ENCODE peak calls at places on chromosomes 7 and 10, in nine cellular contexts. One of them, this sample, is unnamed. For H3K9me3, the result is how much of the 10 kb centered on the place peaks cover.

GRCh38 chr7:94154858-94155257 is 150.7 kb upstream of the BET1 start:
- DNase-seq in naive thymus-derived CD4-positive, alpha-beta T cell: no peak
- DNase-seq in sigmoid colon: no peak
- DNase-seq in K562: no peak
- DNase-seq in effector memory CD4-positive, alpha-beta T cell: no peak
- DNase-seq in lower lobe of right lung: no peak
- DNase-seq in uterus: no peak
- DNase-seq in heart left ventricle: no peak
- DNase-seq in tibial artery: no peak
- DNase-seq in this sample: no peak

GRCh38 chr10:88382699-88383098 is 200.4 kb downstream of the RNLS start:
- DNase-seq in naive thymus-derived CD4-positive, alpha-beta T cell: no peak
- DNase-seq in sigmoid colon: no peak
- DNase-seq in K562: no peak
- DNase-seq in effector memory CD4-positive, alpha-beta T cell: no peak
- DNase-seq in lower lobe of right lung: no peak
- DNase-seq in uterus: no peak
- DNase-seq in heart left ventricle: no peak
- DNase-seq in tibial artery: no peak
- DNase-seq in this sample: no peak

GRCh38 chr10:98424308-98425254 is 9.6 kb upstream of the PYROXD2 start:
- DNase-seq in naive thymus-derived CD4-positive, alpha-beta T cell: no peak
- DNase-seq in sigmoid colon: peak
- DNase-seq in K562: no peak
- DNase-seq in effector memory CD4-positive, alpha-beta T cell: no peak
- DNase-seq in lower lobe of right lung: no peak
- DNase-seq in uterus: no peak
- DNase-seq in heart left ventricle: no peak
- DNase-seq in tibial artery: no peak
- DNase-seq in this sample: no peak

GRCh38 chr7:53466396-53466795 is 431.0 kb downstream of the POM121L12 start:
- DNase-seq in naive thymus-derived CD4-positive, alpha-beta T cell: no peak
- DNase-seq in sigmoid colon: no peak
- DNase-seq in K562: no peak
- DNase-seq in effector memory CD4-positive, alpha-beta T cell: no peak
- DNase-seq in lower lobe of right lung: no peak
- DNase-seq in uterus: no peak
- DNase-seq in heart left ventricle: no peak
- DNase-seq in tibial artery: no peak
- DNase-seq in this sample: no peak

GRCh38 chr7:70557281-70557680 is 574.7 kb upstream of the GALNT17 start:
- DNase-seq in naive thymus-derived CD4-positive, alpha-beta T cell: no peak
- DNase-seq in sigmoid colon: no peak
- DNase-seq in K562: no peak
- DNase-seq in effector memory CD4-positive, alpha-beta T cell: no peak
- DNase-seq in lower lobe of right lung: no peak
- DNase-seq in uterus: no peak
- DNase-seq in heart left ventricle: no peak
- DNase-seq in tibial artery: no peak
- DNase-seq in this sample: no peak

GRCh38 chr10:70508912-70509366 is 30.4 kb downstream of the PALD1 start:
- DNase-seq in naive thymus-derived CD4-positive, alpha-beta T cell: no peak
- DNase-seq in sigmoid colon: peak
- DNase-seq in K562: no peak
- DNase-seq in effector memory CD4-positive, alpha-beta T cell: no peak
- DNase-seq in lower lobe of right lung: peak
- DNase-seq in uterus: peak
- DNase-seq in heart left ventricle: peak
- DNase-seq in tibial artery: peak
- DNase-seq in this sample: no peak

GRCh38 chr7:139914861-139915300 is 85.8 kb downstream of the TBXAS1 start:
- DNase-seq in naive thymus-derived CD4-positive, alpha-beta T cell: no peak
- DNase-seq in sigmoid colon: no peak
- DNase-seq in K562: no peak
- DNase-seq in effector memory CD4-positive, alpha-beta T cell: no peak
- DNase-seq in lower lobe of right lung: no peak
- DNase-seq in uterus: no peak
- DNase-seq in heart left ventricle: no peak
- DNase-seq in tibial artery: no peak
- DNase-seq in this sample: no peak

GRCh38 chr10:4844864-4845263 is 18.9 kb downstream of the AKR1E2 start:
- DNase-seq in naive thymus-derived CD4-positive, alpha-beta T cell: no peak
- DNase-seq in sigmoid colon: no peak
- DNase-seq in K562: no peak
- DNase-seq in effector memory CD4-positive, alpha-beta T cell: no peak
- DNase-seq in lower lobe of right lung: no peak
- DNase-seq in uterus: no peak
- DNase-seq in heart left ventricle: no peak
- DNase-seq in tibial artery: no peak
- DNase-seq in this sample: no peak

GRCh38 chr10:59284111-59284975 is 78.0 kb downstream of the FAM13C start:
- DNase-seq in naive thymus-derived CD4-positive, alpha-beta T cell: no peak
- DNase-seq in sigmoid colon: no peak
- DNase-seq in K562: no peak
- DNase-seq in effector memory CD4-positive, alpha-beta T cell: no peak
- DNase-seq in lower lobe of right lung: no peak
- DNase-seq in uterus: no peak
- DNase-seq in heart left ventricle: no peak
- DNase-seq in tibial artery: no peak
- DNase-seq in this sample: no peak

GRCh38 chr7:22240904-22241571 is 115.9 kb downstream of the RAPGEF5 start:
- DNase-seq in naive thymus-derived CD4-positive, alpha-beta T cell: no peak
- DNase-seq in sigmoid colon: no peak
- DNase-seq in K562: no peak
- DNase-seq in effector memory CD4-positive, alpha-beta T cell: no peak
- DNase-seq in lower lobe of right lung: no peak
- DNase-seq in uterus: no peak
- DNase-seq in heart left ventricle: no peak
- DNase-seq in tibial artery: no peak
- DNase-seq in this sample: no peak

GRCh38 chr7:30912986-30913671 is 1.5 kb downstream of the AQP1 start:
- DNase-seq in naive thymus-derived CD4-positive, alpha-beta T cell: no peak
- DNase-seq in sigmoid colon: no peak
- DNase-seq in K562: no peak
- DNase-seq in effector memory CD4-positive, alpha-beta T cell: no peak
- DNase-seq in lower lobe of right lung: no peak
- DNase-seq in uterus: no peak
- DNase-seq in heart left ventricle: no peak
- DNase-seq in tibial artery: no peak
- DNase-seq in this sample: no peak

GRCh38 chr10:12333382-12334185 is 15.8 kb upstream of the CAMK1D start:
- DNase-seq in naive thymus-derived CD4-positive, alpha-beta T cell: no peak
- DNase-seq in sigmoid colon: peak
- DNase-seq in K562: no peak
- DNase-seq in effector memory CD4-positive, alpha-beta T cell: peak
- DNase-seq in lower lobe of right lung: peak
- DNase-seq in uterus: peak
- DNase-seq in heart left ventricle: peak
- DNase-seq in tibial artery: peak
- DNase-seq in this sample: no peak

GRCh38 chr7:21617916-21618390 is 75.1 kb downstream of the DNAH11 start:
- DNase-seq in naive thymus-derived CD4-positive, alpha-beta T cell: no peak
- DNase-seq in sigmoid colon: peak
- DNase-seq in K562: no peak
- DNase-seq in effector memory CD4-positive, alpha-beta T cell: no peak
- DNase-seq in lower lobe of right lung: peak
- DNase-seq in uterus: no peak
- DNase-seq in heart left ventricle: peak
- DNase-seq in tibial artery: peak
- DNase-seq in this sample: no peak

GRCh38 chr10:110358869-110359629 is 54.3 kb upstream of the SMNDC1 start:
- DNase-seq in naive thymus-derived CD4-positive, alpha-beta T cell: no peak
- DNase-seq in sigmoid colon: no peak
- DNase-seq in K562: no peak
- DNase-seq in effector memory CD4-positive, alpha-beta T cell: no peak
- DNase-seq in lower lobe of right lung: no peak
- DNase-seq in uterus: no peak
- DNase-seq in heart left ventricle: no peak
- DNase-seq in tibial artery: no peak
- DNase-seq in this sample: no peak

GRCh38 chr10:99982728-99983127 is 27.0 kb downstream of the DNMBP start:
- DNase-seq in naive thymus-derived CD4-positive, alpha-beta T cell: no peak
- DNase-seq in sigmoid colon: no peak
- DNase-seq in K562: no peak
- DNase-seq in effector memory CD4-positive, alpha-beta T cell: no peak
- DNase-seq in lower lobe of right lung: no peak
- DNase-seq in uterus: no peak
- DNase-seq in heart left ventricle: no peak
- DNase-seq in tibial artery: no peak
- DNase-seq in this sample: no peak

GRCh38 chr7:26436996-26437547 is 145.4 kb downstream of the SNX10 start:
- DNase-seq in naive thymus-derived CD4-positive, alpha-beta T cell: no peak
- DNase-seq in sigmoid colon: no peak
- DNase-seq in K562: no peak
- DNase-seq in effector memory CD4-positive, alpha-beta T cell: no peak
- DNase-seq in lower lobe of right lung: no peak
- DNase-seq in uterus: no peak
- DNase-seq in heart left ventricle: no peak
- DNase-seq in tibial artery: no peak
- DNase-seq in this sample: no peak

GRCh38 chr7:7830122-7830878 is 111.9 kb upstream of the RPA3 start:
- DNase-seq in naive thymus-derived CD4-positive, alpha-beta T cell: no peak
- DNase-seq in sigmoid colon: no peak
- DNase-seq in K562: no peak
- DNase-seq in effector memory CD4-positive, alpha-beta T cell: no peak
- DNase-seq in lower lobe of right lung: no peak
- DNase-seq in uterus: no peak
- DNase-seq in heart left ventricle: no peak
- DNase-seq in tibial artery: no peak
- DNase-seq in this sample: no peak

GRCh38 chr7:84701524-84702306 is 485.1 kb downstream of the SEMA3D start:
- DNase-seq in naive thymus-derived CD4-positive, alpha-beta T cell: no peak
- DNase-seq in sigmoid colon: no peak
- DNase-seq in K562: peak
- DNase-seq in effector memory CD4-positive, alpha-beta T cell: no peak
- DNase-seq in lower lobe of right lung: no peak
- DNase-seq in uterus: no peak
- DNase-seq in heart left ventricle: no peak
- DNase-seq in tibial artery: no peak
- DNase-seq in this sample: no peak

GRCh38 chr10:76697923-76698322 is 939.7 kb downstream of the KCNMA1 start:
- DNase-seq in naive thymus-derived CD4-positive, alpha-beta T cell: no peak
- DNase-seq in sigmoid colon: no peak
- DNase-seq in K562: no peak
- DNase-seq in effector memory CD4-positive, alpha-beta T cell: no peak
- DNase-seq in lower lobe of right lung: no peak
- DNase-seq in uterus: no peak
- DNase-seq in heart left ventricle: no peak
- DNase-seq in tibial artery: no peak
- DNase-seq in this sample: no peak

GRCh38 chr7:108395442-108395841 is 60.8 kb downstream of the NRCAM start:
- DNase-seq in naive thymus-derived CD4-positive, alpha-beta T cell: no peak
- DNase-seq in sigmoid colon: no peak
- DNase-seq in K562: no peak
- DNase-seq in effector memory CD4-positive, alpha-beta T cell: no peak
- DNase-seq in lower lobe of right lung: no peak
- DNase-seq in uterus: no peak
- DNase-seq in heart left ventricle: no peak
- DNase-seq in tibial artery: no peak
- DNase-seq in this sample: no peak
- H3K27ac ChIP-seq in naive thymus-derived CD4-positive, alpha-beta T cell: no peak
- H3K27ac ChIP-seq in sigmoid colon: no peak
- H3K27ac ChIP-seq in K562: no peak
- H3K27ac ChIP-seq in effector memory CD4-positive, alpha-beta T cell: no peak
- H3K27ac ChIP-seq in lower lobe of right lung: no peak
- H3K27ac ChIP-seq in uterus: no peak
- H3K27ac ChIP-seq in heart left ventricle: no peak
- H3K27ac ChIP-seq in tibial artery: no peak
- H3K27ac ChIP-seq in this sample: no peak

DNA sequence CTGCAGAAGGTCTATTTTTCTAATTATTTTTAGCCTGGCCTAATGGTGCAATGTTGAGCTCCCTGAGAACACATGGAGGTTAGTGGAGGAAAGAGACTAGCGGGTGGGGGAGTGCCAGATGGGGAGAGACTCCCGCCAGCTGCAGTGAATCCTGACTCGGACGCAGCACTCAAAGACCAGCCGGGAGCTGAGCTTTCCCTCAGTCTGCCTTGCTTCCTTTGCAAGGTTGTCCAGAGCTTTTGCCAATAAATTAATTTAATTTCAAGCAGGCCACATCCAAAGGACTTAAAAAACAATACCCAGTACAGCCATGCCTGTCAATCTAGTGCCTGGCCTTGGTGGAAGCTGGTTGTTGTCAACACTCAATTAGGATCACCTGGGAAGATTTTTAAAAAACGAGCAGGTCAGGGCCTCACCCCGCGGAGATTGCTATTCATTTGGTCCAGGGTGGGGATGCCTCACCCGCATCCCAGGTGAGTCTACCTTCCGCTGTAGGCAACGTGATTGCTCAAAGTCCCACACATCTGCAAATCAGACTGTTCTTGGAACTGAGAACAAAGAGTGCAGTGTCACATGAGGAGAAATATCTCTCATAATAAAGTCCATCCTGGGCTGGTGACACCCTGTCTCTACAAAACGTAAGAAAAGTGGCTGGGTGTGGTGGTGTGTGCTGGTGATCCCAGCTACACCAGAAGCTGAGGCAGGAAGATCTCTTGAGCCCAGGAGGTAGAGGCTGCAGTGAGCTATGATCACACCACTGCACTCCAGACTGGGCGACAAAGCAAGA is 4.0 kb downstream of the CLRN3 start:
- DNase-seq in naive thymus-derived CD4-positive, alpha-beta T cell: no peak
- DNase-seq in sigmoid colon: no peak
- DNase-seq in K562: no peak
- DNase-seq in effector memory CD4-positive, alpha-beta T cell: no peak
- DNase-seq in lower lobe of right lung: no peak
- DNase-seq in uterus: no peak
- DNase-seq in heart left ventricle: no peak
- DNase-seq in tibial artery: no peak
- DNase-seq in this sample: no peak
- H3K9me3 ChIP-seq in naive thymus-derived CD4-positive, alpha-beta T cell: under half
- H3K9me3 ChIP-seq in sigmoid colon: under half
- H3K9me3 ChIP-seq in K562: under half
- H3K9me3 ChIP-seq in effector memory CD4-positive, alpha-beta T cell: under half
- H3K9me3 ChIP-seq in lower lobe of right lung: under half
- H3K9me3 ChIP-seq in uterus: under half
- H3K9me3 ChIP-seq in heart left ventricle: under half
- H3K9me3 ChIP-seq in tibial artery: under half
- H3K9me3 ChIP-seq in this sample: under half

DNA sequence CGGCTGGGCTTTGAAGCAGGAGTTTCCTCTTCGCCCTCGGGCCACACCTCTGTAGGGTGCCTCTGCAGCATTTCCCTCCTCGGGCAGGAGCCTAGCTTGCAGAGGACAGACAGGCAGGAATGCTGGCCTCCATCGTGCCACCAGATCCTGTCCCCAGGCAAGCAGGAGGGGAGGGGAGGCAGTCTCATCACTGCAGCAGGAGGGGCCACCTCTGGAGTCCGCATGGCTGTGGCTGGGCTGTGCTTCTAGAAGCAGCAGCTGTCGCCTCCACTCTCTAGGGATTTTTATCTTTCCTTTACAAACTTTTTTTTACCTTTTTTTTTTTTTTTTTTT is 181.4 kb downstream of the CUX1 start:
- DNase-seq in naive thymus-derived CD4-positive, alpha-beta T cell: no peak
- DNase-seq in sigmoid colon: no peak
- DNase-seq in K562: no peak
- DNase-seq in effector memory CD4-positive, alpha-beta T cell: no peak
- DNase-seq in lower lobe of right lung: no peak
- DNase-seq in uterus: no peak
- DNase-seq in heart left ventricle: no peak
- DNase-seq in tibial artery: no peak
- DNase-seq in this sample: no peak
- H3K27ac ChIP-seq in naive thymus-derived CD4-positive, alpha-beta T cell: no peak
- H3K27ac ChIP-seq in sigmoid colon: no peak
- H3K27ac ChIP-seq in K562: no peak
- H3K27ac ChIP-seq in effector memory CD4-positive, alpha-beta T cell: no peak
- H3K27ac ChIP-seq in lower lobe of right lung: no peak
- H3K27ac ChIP-seq in uterus: peak
- H3K27ac ChIP-seq in heart left ventricle: no peak
- H3K27ac ChIP-seq in tibial artery: no peak
- H3K27ac ChIP-seq in this sample: no peak

GRCh38 chr7:158130023-158130409 is 457.6 kb downstream of the PTPRN2 start:
- DNase-seq in naive thymus-derived CD4-positive, alpha-beta T cell: no peak
- DNase-seq in sigmoid colon: no peak
- DNase-seq in K562: no peak
- DNase-seq in effector memory CD4-positive, alpha-beta T cell: no peak
- DNase-seq in lower lobe of right lung: no peak
- DNase-seq in uterus: no peak
- DNase-seq in heart left ventricle: no peak
- DNase-seq in tibial artery: no peak
- DNase-seq in this sample: no peak
- H3K9me3 ChIP-seq in naive thymus-derived CD4-positive, alpha-beta T cell: under half
- H3K9me3 ChIP-seq in sigmoid colon: under half
- H3K9me3 ChIP-seq in K562: under half
- H3K9me3 ChIP-seq in effector memory CD4-positive, alpha-beta T cell: under half
- H3K9me3 ChIP-seq in lower lobe of right lung: under half
- H3K9me3 ChIP-seq in uterus: under half
- H3K9me3 ChIP-seq in heart left ventricle: under half
- H3K9me3 ChIP-seq in tibial artery: under half
- H3K9me3 ChIP-seq in this sample: under half